ENCODE peak calls at places on chromosomes 13 and 19, in five cellular contexts. E is MM.1S, T is fibroblast of lung, B is IMR-90, X is cardiac fibroblast. Y is an unnamed sample.
A peak's percentile ranks its signal among the peaks of the same experiment; 100 is the strongest.

GRCh38 chr13:35884211-35884610 is 247.0 kb downstream of the DCLK1 start:
- DNase-seq in T (no peak), B (no peak), X (no peak), E (peak; percentile 7), Y (no peak)

GRCh38 chr19:16051254-16052025 is 24.9 kb upstream of the TPM4 start:
- DNase-seq in X (peak; percentile 56), E (peak; percentile 18), B (no peak), T (no peak), Y (peak; percentile 39)

GRCh38 chr13:102392810-102393209 is 9.0 kb downstream of the FGF14 start:
- DNase-seq in B (no peak), E (no peak), X (no peak), T (no peak), Y (no peak)

GRCh38 chr19:8459520-8460260 is 14.9 kb downstream of the HNRNPM start:
- DNase-seq in B (peak; percentile 86), E (no peak), T (peak; percentile 82), X (peak; percentile 89), Y (peak; percentile 59)

GRCh38 chr19:45200614-45201013 is 22.0 kb downstream of the BLOC1S3 start:
- DNase-seq in T (peak; percentile 30), X (peak; percentile 43), B (peak; percentile 57), E (no peak), Y (peak; percentile 64)

GRCh38 chr19:48403606-48404005 is 10.1 kb downstream of the GRIN2D start:
- DNase-seq in E (peak; percentile 62), X (peak; percentile 65), T (peak; percentile 64), B (peak; percentile 71), Y (peak; percentile 72)

GRCh38 chr13:90910240-90910639 is 437.2 kb upstream of the MIR17HG start:
- DNase-seq in T (no peak), B (no peak), E (no peak), X (no peak), Y (no peak)

GRCh38 chr19:41430907-41431306 is 3.7 kb upstream of the B3GNT8 start:
- DNase-seq in B (no peak), T (no peak), E (no peak), X (no peak), Y (no peak)

GRCh38 chr19:51075998-51076397 is 6.7 kb downstream of the KLK14 start:
- DNase-seq in E (no peak), X (no peak), T (no peak), B (no peak), Y (no peak)

GRCh38 chr13:105328212-105328611 is 1207.2 kb downstream of the EFNB2 start:
- DNase-seq in T (no peak), X (no peak), E (no peak), B (no peak), Y (no peak)

GRCh38 chr19:16625183-16625958 is 2.6 kb downstream of the MED26 start:
- DNase-seq in T (no peak), E (no peak), X (no peak), B (no peak), Y (no peak)

GRCh38 chr13:51645154-51645650 is 60.9 kb downstream of the WDFY2 start:
- DNase-seq in X (peak; percentile 94), E (no peak), B (peak; percentile 57), T (peak; percentile 70), Y (peak; percentile 90)

GRCh38 chr13:36915891-36916640 is 4.0 kb downstream of the SMAD9 start:
- DNase-seq in T (no peak), X (no peak), B (no peak), E (no peak), Y (no peak)

GRCh38 chr13:27211771-27212364 is 39.5 kb upstream of the RPL21 start:
- DNase-seq in B (peak; percentile 86), X (peak; percentile 82), E (no peak), T (peak; percentile 82), Y (peak; percentile 76)

GRCh38 chr19:46190489-46190888 is 39.1 kb upstream of the IGFL1 start:
- DNase-seq in T (no peak), X (no peak), E (no peak), B (no peak), Y (no peak)

GRCh38 chr19:44807162-44807561 is 1.7 kb upstream of the BCAM start:
- DNase-seq in T (no peak), E (no peak), X (no peak), B (no peak), Y (no peak)

GRCh38 chr19:38515906-38516305 is 82.4 kb downstream of the RYR1 start:
- DNase-seq in B (no peak), X (no peak), T (no peak), E (no peak), Y (no peak)

GRCh38 chr19:15875075-15875474 is 22.8 kb downstream of the CYP4F2 start:
- DNase-seq in T (no peak), B (no peak), E (no peak), X (no peak), Y (no peak)

GRCh38 chr19:19134687-19135158 is 3.6 kb downstream of the TMEM161A start:
- DNase-seq in B (no peak), T (no peak), E (peak; percentile 58), X (no peak), Y (no peak)

GRCh38 chr19:53308339-53308811 is 25.2 kb upstream of the ZNF845 start:
- DNase-seq in T (no peak), B (no peak), X (peak; percentile 38), E (no peak), Y (peak; percentile 22)

GRCh38 chr19:41269571-41269970 is 5.4 kb downstream of the HNRNPUL1 start:
- DNase-seq in X (no peak), T (no peak), B (no peak), E (no peak), Y (no peak)

GRCh38 chr19:14425696-14426138 is 6.6 kb upstream of the DDX39A start:
- DNase-seq in T (peak; percentile 59), X (peak; percentile 40), E (no peak), B (peak; percentile 91), Y (peak; percentile 57)

GRCh38 chr19:4966591-4966990 is 2.3 kb upstream of the KDM4B start:
- DNase-seq in B (no peak), E (no peak), T (no peak), X (no peak), Y (no peak)

GRCh38 chr13:43196171-43196611 is 172.8 kb downstream of the DNAJC15 start:
- DNase-seq in B (peak; percentile 8), E (no peak), T (no peak), X (peak; percentile 40), Y (peak; percentile 53)

GRCh38 chr13:40983269-40983668 is 35.8 kb downstream of the ELF1 start:
- DNase-seq in E (no peak), B (no peak), T (peak; percentile 34), X (peak; percentile 57), Y (peak; percentile 39)

GRCh38 chr13:74708629-74709028 is 574.4 kb upstream of the KLF12 start:
- DNase-seq in E (no peak), T (no peak), X (peak; percentile 14), B (no peak), Y (no peak)

GRCh38 chr19:3748965-3749364 is 12.5 kb downstream of the APBA3 start:
- DNase-seq in E (no peak), B (no peak), X (no peak), T (no peak), Y (no peak)

GRCh38 chr13:94263038-94263437 is 216.4 kb downstream of the DCT start:
- DNase-seq in X (no peak), B (no peak), E (no peak), T (no peak), Y (no peak)

GRCh38 chr13:93227906-93228801 is 1.5 kb downstream of the GPC6 start:
- DNase-seq in E (peak; percentile 77), T (peak; percentile 89), X (peak; percentile 77), B (peak; percentile 87), Y (peak; percentile 92)
- TF ChIP-seq CTCF in E (peak; percentile 29), T (peak; percentile 39), X (peak; percentile 42), B (peak; percentile 63), Y (peak; percentile 59)

GRCh38 chr19:54616057-54616456 is 14.2 kb upstream of the LILRB1 start:
- DNase-seq in T (no peak), B (no peak), X (no peak), E (no peak), Y (no peak)

GRCh38 chr19:54616840-54617560 is 13.3 kb upstream of the LILRB1 start:
- DNase-seq in E (no peak), B (no peak), X (no peak), T (no peak), Y (no peak)

GRCh38 chr19:54620464-54620863 is 9.8 kb upstream of the LILRB1 start:
- DNase-seq in E (no peak), X (no peak), T (no peak), B (no peak), Y (no peak)
- H3K4me3 ChIP-seq in E (no peak overlapping the region), X (no peak overlapping the region), T (no peak overlapping the region), B (no peak overlapping the region), Y (no peak overlapping the region)

GRCh38 chr13:24040835-24041234 is 119.7 kb upstream of the SPATA13 start:
- DNase-seq in T (no peak), X (no peak), B (no peak), E (no peak), Y (no peak)

GRCh38 chr13:24038846-24039330 is 121.6 kb upstream of the SPATA13 start:
- DNase-seq in B (peak; percentile 74), X (peak; percentile 25), E (no peak), T (peak; percentile 86), Y (no peak)

GRCh38 chr13:24039621-24040475 is 120.7 kb upstream of the SPATA13 start:
- DNase-seq in T (no peak), E (no peak), X (no peak), B (no peak), Y (no peak)

GRCh38 chr13:24036115-24036514 is 124.4 kb upstream of the SPATA13 start:
- DNase-seq in E (no peak), X (no peak), T (peak; percentile 59), B (peak; percentile 44), Y (peak; percentile 87)

DNA sequence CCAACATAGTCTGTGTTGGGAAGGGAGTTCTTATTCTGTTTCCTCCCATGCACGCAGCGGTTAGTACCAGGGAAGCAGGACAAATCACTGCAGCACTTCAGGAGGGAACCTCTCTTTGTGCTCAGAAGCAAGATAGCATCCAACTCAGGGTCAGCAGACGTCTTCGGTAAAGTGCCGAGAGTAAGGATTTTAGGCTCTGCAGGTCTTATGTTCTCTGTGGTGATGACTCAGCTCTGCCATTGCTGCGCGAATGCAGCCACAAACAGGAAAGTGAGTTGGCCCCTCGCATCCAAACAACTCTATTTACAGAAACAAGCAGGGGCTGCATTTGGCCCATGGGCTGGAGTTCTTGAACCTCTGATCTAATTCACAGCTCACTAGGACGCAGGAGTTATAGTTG is 122.1 kb upstream of the SPATA13 start:
- DNase-seq in X (peak; percentile 63), B (peak; percentile 72), E (no peak), T (peak; percentile 85), Y (peak; percentile 57)
- TF ChIP-seq CTCF in X (no peak), B (no peak), E (no peak), T (no peak), Y (no peak)

GRCh38 chr13:99688776-99689175 is 187.5 kb downstream of the TM9SF2 start:
- DNase-seq in T (no peak), X (no peak), B (no peak), E (no peak), Y (no peak)

GRCh38 chr13:99689955-99690354 is 188.7 kb downstream of the TM9SF2 start:
- DNase-seq in E (no peak), X (no peak), T (no peak), B (no peak), Y (no peak)

GRCh38 chr13:99687728-99688397 is 186.6 kb downstream of the TM9SF2 start:
- DNase-seq in X (no peak), T (peak; percentile 70), E (no peak), B (no peak), Y (no peak)

GRCh38 chr13:99686944-99687382 is 185.7 kb downstream of the TM9SF2 start:
- DNase-seq in B (no peak), E (no peak), X (no peak), T (no peak), Y (no peak)

GRCh38 chr13:99686157-99686572 is 184.9 kb downstream of the TM9SF2 start:
- DNase-seq in X (peak; percentile 7), T (peak; percentile 46), B (peak; percentile 4), E (no peak), Y (peak; percentile 4)
- H3K4me3 ChIP-seq in X (no peak overlapping the region), T (no peak overlapping the region), B (no peak overlapping the region), E (no peak overlapping the region), Y (no peak overlapping the region)